ENCODE peak calls at places on chromosomes 3 and 15, in five cellular contexts. H is ovary, M is right lobe of liver, F is neuronal stem cell, E is H1. J is an unnamed sample. For H3K4me1, the result is how much of the 10 kb centered on the place peaks cover.

GRCh38 chr15:27855137-27855536 is 244.0 kb downstream of the OCA2 start:
- DNase-seq in H (no peak), M (no peak), F (no peak), E (peak), J (no peak)

GRCh38 chr3:115922681-115923347 is 299.5 kb downstream of the GAP43 start:
- DNase-seq in H (no peak), M (no peak), F (no peak), E (peak), J (no peak)

GRCh38 chr15:63553388-63553791 is 43.8 kb upstream of the FBXL22 start:
- DNase-seq in H (no peak), M (no peak), F (no peak), E (no peak), J (no peak)

GRCh38 chr3:130671545-130671944 is 75.1 kb downstream of the PIK3R4 start:
- DNase-seq in H (no peak), M (no peak), F (no peak), E (no peak), J (no peak)

GRCh38 chr3:37453393-37454391 is 279.3 kb upstream of the LRRFIP2 start:
- DNase-seq in H (peak), M (peak), F (peak), E (peak), J (peak)

GRCh38 chr3:4981688-4982494 is 2.7 kb downstream of the BHLHE40 start:
- DNase-seq in H (no peak), M (no peak), F (no peak), E (no peak), J (peak)

GRCh38 chr3:81497565-81497964 is 263.9 kb downstream of the GBE1 start:
- DNase-seq in H (no peak), M (no peak), F (no peak), E (no peak), J (no peak)

GRCh38 chr3:167406876-167407492 is 26.9 kb upstream of the ZBBX start:
- DNase-seq in H (no peak), M (no peak), F (peak), E (no peak), J (no peak)

GRCh38 chr15:83694030-83694429 is 40.1 kb downstream of the ADAMTSL3 start:
- DNase-seq in H (peak), M (no peak), F (no peak), E (peak), J (no peak)

GRCh38 chr3:10774129-10774670 is 41.8 kb upstream of the SLC6A11 start:
- DNase-seq in H (no peak), M (no peak), F (no peak), E (peak), J (no peak)

GRCh38 chr3:114112696-114113095 is 56.2 kb downstream of the QTRT2 start:
- DNase-seq in H (no peak), M (no peak), F (no peak), E (no peak), J (no peak)

GRCh38 chr3:121592856-121593702 is at the start of gene FBXO40:
- DNase-seq in H (peak), M (peak), F (no peak), E (peak), J (no peak)

GRCh38 chr3:10283638-10284037 is 9.1 kb downstream of the GHRL start:
- DNase-seq in H (no peak), M (no peak), F (no peak), E (no peak), J (no peak)

GRCh38 chr3:44125241-44125640 is 116.4 kb upstream of the TOPAZ1 start:
- DNase-seq in H (no peak), M (no peak), F (no peak), E (no peak), J (no peak)

GRCh38 chr15:55499158-55499557 is 8.9 kb downstream of the DNAAF4 start:
- DNase-seq in H (no peak), M (no peak), F (no peak), E (no peak), J (no peak)

GRCh38 chr3:141499304-141499703 is 12.5 kb downstream of the RASA2 start:
- DNase-seq in H (no peak), M (no peak), F (no peak), E (no peak), J (no peak)

GRCh38 chr3:176994876-176995781 is 202.2 kb downstream of the TBL1XR1 start:
- DNase-seq in H (no peak), M (no peak), F (no peak), E (no peak), J (no peak)

GRCh38 chr15:83066034-83066760 is 855 bp downstream of the BTBD1 start:
- DNase-seq in H (no peak), M (no peak), F (peak), E (no peak), J (peak)

GRCh38 chr3:37824954-37825328 is 36.7 kb upstream of the CTDSPL start:
- DNase-seq in H (no peak), M (no peak), F (no peak), E (no peak), J (no peak)

GRCh38 chr3:11544413-11545181 is 99.1 kb downstream of the VGLL4 start:
- DNase-seq in H (no peak), M (no peak), F (no peak), E (no peak), J (no peak)

GRCh38 chr3:173893066-173893465 is 495.5 kb downstream of the NLGN1 start:
- DNase-seq in H (no peak), M (no peak), F (no peak), E (no peak), J (no peak)

GRCh38 chr3:113287818-113288648 is 76.7 kb downstream of the BOC start:
- DNase-seq in H (peak), M (no peak), F (peak), E (peak), J (peak)

GRCh38 chr3:155302476-155302875 is 9.0 kb upstream of the STRIT1 start:
- DNase-seq in H (no peak), M (no peak), F (no peak), E (no peak), J (no peak)

GRCh38 chr15:98384328-98385029 is 263.9 kb upstream of the IGF1R start:
- DNase-seq in H (no peak), M (no peak), F (no peak), E (no peak), J (no peak)

GRCh38 chr3:105647047-105647446 is 221.8 kb downstream of the CBLB start:
- DNase-seq in H (no peak), M (no peak), F (no peak), E (no peak), J (no peak)

GRCh38 chr3:104820959-104821358 is 545.8 kb upstream of the ALCAM start:
- DNase-seq in H (no peak), M (no peak), F (no peak), E (no peak), J (no peak)

GRCh38 chr3:120839120-120839519 is 68.9 kb upstream of the STXBP5L start:
- DNase-seq in H (no peak), M (no peak), F (no peak), E (no peak), J (no peak)

GRCh38 chr15:99634576-99634975 is 68.8 kb downstream of the MEF2A start:
- DNase-seq in H (no peak), M (no peak), F (no peak), E (no peak), J (no peak)

DNA sequence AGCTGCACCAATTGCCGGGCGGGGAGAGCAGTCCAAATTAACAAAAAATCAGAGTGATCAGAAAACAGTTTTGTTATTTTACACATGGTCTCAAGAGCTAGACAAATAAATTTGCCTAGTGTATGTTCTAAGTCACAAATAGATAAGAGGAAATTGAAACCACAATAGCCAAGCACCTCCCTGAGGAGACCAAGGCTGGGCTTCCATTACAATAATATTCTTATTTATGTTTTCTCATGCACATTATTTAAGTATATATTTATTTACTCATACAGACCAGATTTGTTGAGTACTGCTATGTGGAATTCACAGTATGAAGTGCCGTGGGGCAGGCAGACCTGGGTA is 242.3 kb upstream of the ICE2 start:
- DNase-seq in H (no peak), M (no peak), F (no peak), E (no peak), J (no peak)
- H3K4me1 ChIP-seq in H (under half), M (under half), F (under half), E (under half), J (under half)

DNA sequence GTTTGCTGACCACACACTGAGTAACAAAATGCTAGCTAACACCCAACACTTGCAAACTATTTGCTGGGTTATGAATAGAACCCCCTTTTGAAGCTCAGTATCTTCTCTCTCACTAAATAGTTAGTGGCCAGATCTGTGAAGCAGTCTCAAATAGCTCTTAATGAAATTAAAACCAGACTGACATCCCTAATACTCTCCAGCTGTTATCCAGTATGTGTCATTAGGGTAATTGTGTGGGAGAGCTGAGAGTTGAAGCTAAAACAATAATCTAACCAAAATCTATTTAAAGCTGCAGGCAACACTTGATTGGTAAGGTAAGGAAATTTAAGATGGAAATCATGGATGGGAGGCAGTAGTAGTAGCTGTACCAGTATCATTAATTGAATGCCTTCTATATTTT is 110.4 kb upstream of the RORA start:
- DNase-seq in H (no peak), M (no peak), F (no peak), E (no peak), J (no peak)
- H3K4me1 ChIP-seq in H (under half), M (under half), F (under half), E (under half), J (under half)

GRCh38 chr15:73993211-73993994 is 1.1 kb upstream of the PML start:
- DNase-seq in H (no peak), M (no peak), F (no peak), E (no peak), J (no peak)
- H3K4me1 ChIP-seq in H (under half), M (under half), F (under half), E (under half), J (under half)

GRCh38 chr3:187015903-187016638 is 85.7 kb downstream of the ST6GAL1 start:
- DNase-seq in H (no peak), M (no peak), F (no peak), E (peak), J (peak)

GRCh38 chr3:187012609-187013051 is 82.3 kb downstream of the ST6GAL1 start:
- DNase-seq in H (no peak), M (no peak), F (no peak), E (peak), J (peak)

GRCh38 chr3:187014417-187014864 is 84.1 kb downstream of the ST6GAL1 start:
- DNase-seq in H (no peak), M (no peak), F (no peak), E (peak), J (no peak)

GRCh38 chr3:187013080-187013838 is 82.9 kb downstream of the ST6GAL1 start:
- DNase-seq in H (no peak), M (no peak), F (no peak), E (peak), J (no peak)

DNA sequence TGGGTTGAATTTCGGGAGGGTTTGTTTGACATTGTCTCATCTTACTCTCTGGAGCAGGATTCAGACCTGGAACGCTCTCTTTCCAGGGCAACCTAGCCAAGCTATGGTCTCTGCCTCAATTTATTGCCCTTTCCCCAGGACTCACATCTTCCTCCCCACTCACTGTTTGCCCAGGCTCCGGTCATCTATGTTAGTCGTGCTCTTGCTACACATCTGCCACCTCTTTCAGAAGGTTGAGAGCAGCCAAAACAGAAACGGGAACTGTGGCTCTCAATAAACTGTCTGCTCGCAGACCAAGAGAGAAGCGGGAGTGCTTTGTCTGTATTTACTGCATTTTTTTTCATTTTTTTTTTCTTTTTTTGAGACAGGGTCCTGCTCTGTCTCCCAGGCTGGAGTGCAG is 81.6 kb downstream of the ST6GAL1 start:
- DNase-seq in H (no peak), M (no peak), F (no peak), E (peak), J (no peak)
- H3K4me1 ChIP-seq in H (under half), M (under half), F (under half), E (under half), J (under half)

DNA sequence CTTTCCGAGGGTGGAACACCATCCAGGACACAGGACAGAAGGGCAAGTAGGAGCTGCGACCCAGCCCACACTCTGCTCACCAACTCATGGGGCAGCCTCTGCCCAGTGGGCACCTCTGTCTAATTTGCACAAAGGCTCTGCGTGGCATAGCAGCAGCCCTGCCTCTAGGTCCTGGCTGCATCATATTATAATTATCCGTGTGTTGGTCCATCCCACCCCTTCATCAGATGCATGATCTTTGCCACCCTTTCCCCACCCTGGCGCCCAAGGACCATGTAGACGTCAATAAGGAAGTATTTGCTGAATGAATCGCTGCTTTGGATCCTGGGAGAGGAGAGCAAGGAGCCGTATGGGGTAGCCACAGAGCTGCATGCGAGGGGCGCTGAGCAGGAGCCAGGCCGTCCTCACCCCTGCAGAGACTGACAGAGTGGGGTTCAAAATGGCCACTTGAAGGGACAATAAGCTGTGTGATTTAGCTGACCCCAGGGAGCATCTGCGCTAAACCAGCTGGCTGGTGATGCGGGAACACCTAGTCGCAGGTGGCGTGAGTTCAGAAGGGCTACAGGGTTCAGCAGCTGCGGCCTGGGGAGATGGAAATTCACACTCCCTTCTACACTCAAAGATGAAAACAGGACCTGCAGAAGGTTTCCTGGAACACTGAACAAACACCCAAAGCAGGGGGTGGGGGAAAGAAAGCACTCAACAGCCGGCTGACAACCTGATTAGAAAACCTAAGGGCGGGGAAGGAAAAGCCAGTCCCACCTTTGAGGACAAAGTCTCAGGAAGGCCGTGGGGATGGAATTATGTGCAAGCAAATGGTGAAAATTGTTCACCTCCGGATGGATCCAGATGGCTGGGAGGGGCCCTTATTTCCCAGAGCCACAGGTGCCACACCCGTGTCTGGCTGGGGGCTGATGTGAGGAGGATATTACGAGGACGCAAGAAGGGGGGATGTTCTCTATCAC is 6.4 kb downstream of the MGLL start:
- DNase-seq in H (no peak), M (no peak), F (no peak), E (no peak), J (peak)
- H3K4me1 ChIP-seq in H (under half), M (half or more), F (under half), E (under half), J (half or more)

GRCh38 chr3:126612464-126613205 is 42.3 kb downstream of the TXNRD3 start:
- DNase-seq in H (no peak), M (no peak), F (no peak), E (no peak), J (no peak)

GRCh38 chr3:126617574-126617973 is 37.4 kb downstream of the TXNRD3 start:
- DNase-seq in H (no peak), M (no peak), F (no peak), E (no peak), J (no peak)

GRCh38 chr3:126616931-126617330 is 38.0 kb downstream of the TXNRD3 start:
- DNase-seq in H (no peak), M (no peak), F (no peak), E (no peak), J (no peak)

GRCh38 chr3:126618021-126618420 is 36.9 kb downstream of the TXNRD3 start:
- DNase-seq in H (no peak), M (no peak), F (no peak), E (no peak), J (no peak)

GRCh38 chr3:126613481-126614187 is 41.3 kb downstream of the TXNRD3 start:
- DNase-seq in H (no peak), M (no peak), F (no peak), E (no peak), J (no peak)
- H3K4me1 ChIP-seq in H (under half), M (under half), F (under half), E (under half), J (under half)

GRCh38 chr15:67143646-67144045 is 78.2 kb downstream of the SMAD3 start:
- DNase-seq in H (no peak), M (no peak), F (no peak), E (no peak), J (no peak)
- H3K4me1 ChIP-seq in H (under half), M (under half), F (half or more), E (under half), J (under half)